ENCODE peak calls at places on chromosomes 3 and 15, in nine cellular contexts. T is nephron progenitor cell; R is SK-N-SH; D is SK-N-DZ; A is stimulated activated CD8-positive, alpha-beta memory T cell treated with anti-CD3 and anti-CD28 coated beads, Interleukin-4, amount 100 ng/mL, for 1 hour; F is stromal cell of bone marrow; B is activated T-helper 1 cell treated with anti-CD3 and anti-CD28 coated beads, Interleukin-12 subunit alpha, Interleukin-12 subunit beta, Interleukin-2, Interleukin-4 antibody, amounts not matched to agents 30 ng/mL and 10 ng/mL and 1 ng/mL, durations not matched to agents 14 hours and 24 hours and 36 hours; S is brain pericyte; G is astrocyte of the spinal cord. U is an unnamed sample.
A peak's percentile ranks its signal among the peaks of the same experiment; 100 is the strongest.

GRCh38 chr3:82103241-82103640 is 341.8 kb upstream of the GBE1 start:
- DNase-seq in A (no peak), S (no peak), F (no peak), D (no peak), G (no peak), R (no peak), B (no peak), T (no peak), U (no peak)

GRCh38 chr3:33796137-33796536 is 2.3 kb upstream of the PDCD6IP start:
- DNase-seq in G (no peak), A (no peak), D (no peak), B (no peak), R (no peak), F (no peak), S (no peak), T (no peak), U (no peak)

GRCh38 chr15:88020806-88021205 is 235.7 kb downstream of the NTRK3 start:
- DNase-seq in A (no peak), B (no peak), R (no peak), F (no peak), G (no peak), S (no peak), T (no peak), D (no peak), U (no peak)

GRCh38 chr3:66014641-66015040 is 24.1 kb downstream of the MAGI1 start:
- DNase-seq in T (no peak), R (no peak), S (no peak), D (no peak), G (no peak), F (no peak), B (no peak), A (no peak), U (no peak)

GRCh38 chr3:56012732-56013131 is 455.5 kb downstream of the ERC2 start:
- DNase-seq in A (no peak), R (peak; percentile 42), D (peak; percentile 34), T (no peak), F (no peak), G (no peak), B (no peak), S (no peak), U (no peak)

GRCh38 chr3:61804782-61805181 is 243.4 kb downstream of the PTPRG start:
- DNase-seq in B (no peak), D (no peak), G (no peak), T (no peak), A (no peak), R (no peak), S (no peak), F (no peak), U (no peak)

GRCh38 chr15:64455951-64456350 is 4.4 kb upstream of the ZNF609 start:
- DNase-seq in F (no peak), G (no peak), R (no peak), D (no peak), B (no peak), S (no peak), A (no peak), T (no peak), U (no peak)

GRCh38 chr3:149657458-149657795 is 398 bp downstream of the WWTR1 start:
- DNase-seq in F (no peak), R (no peak), D (no peak), G (peak; percentile 72), T (no peak), A (no peak), S (no peak), B (peak; percentile 12), U (peak; percentile 24)

GRCh38 chr15:89743594-89743993 is 7.5 kb downstream of the MESP1 start:
- DNase-seq in G (no peak), T (no peak), D (no peak), F (no peak), S (no peak), A (no peak), B (no peak), R (no peak), U (no peak)

GRCh38 chr15:40093224-40093842 is 15.3 kb downstream of the BMF start:
- DNase-seq in G (no peak), B (no peak), R (no peak), S (no peak), F (no peak), A (no peak), T (no peak), D (no peak), U (no peak)

GRCh38 chr15:31130576-31131237 is 29.2 kb upstream of the TRPM1 start:
- DNase-seq in A (no peak), F (no peak), B (no peak), G (no peak), S (no peak), R (no peak), T (no peak), D (no peak), U (no peak)

GRCh38 chr3:129463736-129464135 is 23.7 kb downstream of the IFT122 start:
- DNase-seq in B (no peak), F (no peak), A (no peak), T (no peak), S (no peak), G (no peak), D (no peak), R (no peak), U (no peak)

GRCh38 chr3:114079761-114080160 is 23.2 kb downstream of the QTRT2 start:
- DNase-seq in F (no peak), A (no peak), B (no peak), R (no peak), D (no peak), G (no peak), T (no peak), S (no peak), U (no peak)

GRCh38 chr3:151011427-151011826 is 38.9 kb upstream of the CLRN1 start:
- DNase-seq in D (no peak), S (no peak), T (no peak), F (no peak), A (no peak), G (peak; percentile 47), R (no peak), B (no peak), U (no peak)

GRCh38 chr15:29050870-29051269 is 165.1 kb downstream of the APBA2 start:
- DNase-seq in A (no peak), T (no peak), R (peak; percentile 67), G (peak; percentile 29), D (no peak), B (no peak), S (no peak), F (no peak), U (no peak)

GRCh38 chr15:90019611-90020010 is 18.5 kb downstream of the ZNF710 start:
- DNase-seq in R (no peak), T (no peak), D (no peak), F (no peak), B (no peak), G (no peak), A (no peak), S (no peak), U (no peak)

GRCh38 chr3:171700653-171701052 is 109.6 kb downstream of the PLD1 start:
- DNase-seq in B (no peak), T (no peak), F (no peak), S (no peak), R (no peak), D (no peak), G (no peak), A (no peak), U (no peak)

GRCh38 chr3:126998320-126998719 is 15.4 kb downstream of the PLXNA1 start:
- DNase-seq in F (no peak), G (no peak), R (no peak), B (no peak), T (no peak), D (no peak), S (no peak), A (no peak), U (no peak)

GRCh38 chr3:70281663-70282062 is 30.8 kb downstream of the MDFIC2 start:
- DNase-seq in G (peak; percentile 54), D (no peak), R (no peak), F (no peak), S (no peak), T (no peak), B (no peak), A (no peak), U (no peak)

GRCh38 chr3:135621184-135621931 is 344.2 kb upstream of the PPP2R3A start:
- DNase-seq in S (no peak), G (no peak), R (no peak), B (no peak), A (no peak), D (no peak), T (no peak), F (no peak), U (no peak)

GRCh38 chr3:10223676-10224639 is 24.3 kb upstream of the TATDN2 start:
- DNase-seq in T (no peak), G (no peak), D (no peak), R (no peak), S (no peak), F (no peak), B (peak; percentile 50), A (peak; percentile 21), U (no peak)

GRCh38 chr3:129383292-129383860 is 45.1 kb downstream of the EFCAB12 start:
- DNase-seq in T (peak; percentile 63), B (peak; percentile 8), G (peak; percentile 68), D (peak; percentile 77), F (no peak), A (no peak), R (peak; percentile 83), S (no peak), U (peak; percentile 37)

GRCh38 chr3:128849776-128850542 is 29.5 kb upstream of the ACAD9 start:
- DNase-seq in T (no peak), D (peak; percentile 63), B (no peak), A (no peak), F (peak; percentile 2), R (peak; percentile 83), G (peak; percentile 18), S (no peak), U (no peak)

GRCh38 chr15:73558529-73558928 is 74.7 kb downstream of the NPTN start:
- DNase-seq in S (no peak), G (no peak), B (no peak), A (no peak), T (no peak), F (no peak), R (no peak), D (no peak), U (no peak)

GRCh38 chr3:27147215-27147614 is 222.0 kb downstream of the NEK10 start:
- DNase-seq in T (no peak), F (no peak), S (no peak), B (no peak), R (no peak), D (no peak), G (no peak), A (no peak), U (no peak)

GRCh38 chr3:58596828-58597518 is 19.8 kb upstream of the FAM107A start:
- DNase-seq in F (no peak), D (no peak), A (no peak), B (no peak), S (no peak), T (no peak), R (no peak), G (no peak), U (no peak)

GRCh38 chr3:65466300-65466988 is 572.3 kb downstream of the MAGI1 start:
- DNase-seq in S (no peak), B (no peak), R (no peak), G (no peak), F (no peak), A (no peak), D (no peak), T (no peak), U (no peak)

GRCh38 chr15:70436428-70436827 is 326.9 kb downstream of the UACA start:
- DNase-seq in A (no peak), D (no peak), G (no peak), F (no peak), S (no peak), B (no peak), R (no peak), T (no peak), U (no peak)

GRCh38 chr3:97948351-97949109 is 23.7 kb downstream of the RIOX2 start:
- DNase-seq in A (no peak), F (no peak), G (no peak), T (no peak), B (no peak), S (no peak), R (no peak), D (no peak), U (no peak)